ENCODE peak calls at places on chromosome 21, in seven cellular contexts. Q, B, V, Z, N, I and E are unnamed samples.

GRCh38 chr21:25385912-25386474 is 221.3 kb downstream of the MRPL39 start:
- DNase-seq in B (peak), N (no peak), V (peak), I (peak), Q (peak), Z (no peak), E (peak)

GRCh38 chr21:41507521-41508414 is at the start of gene TMPRSS2:
- DNase-seq in B (peak), V (no peak), N (no peak), I (no peak), Z (no peak), Q (no peak), E (peak)

GRCh38 chr21:43758132-43758619 is 17.9 kb downstream of the CSTB start:
- DNase-seq in I (no peak), Z (no peak), B (no peak), Q (no peak), V (peak), N (no peak), E (peak)

GRCh38 chr21:15557925-15558324 is 171.9 kb upstream of the USP25 start:
- DNase-seq in N (no peak), I (no peak), Z (no peak), Q (no peak), B (no peak), V (no peak), E (no peak)

GRCh38 chr21:36087362-36088138 is 17.7 kb downstream of the CBR1 start:
- DNase-seq in V (peak), Q (no peak), N (no peak), B (no peak), Z (no peak), I (no peak), E (no peak)

GRCh38 chr21:37555672-37556261 is 189.2 kb downstream of the DYRK1A start:
- DNase-seq in Z (no peak), N (peak), I (no peak), V (no peak), B (no peak), Q (no peak), E (no peak)

GRCh38 chr21:26140185-26140584 is 30.4 kb downstream of the APP start:
- DNase-seq in Z (no peak), V (peak), Q (peak), I (no peak), N (peak), B (peak), E (peak)

GRCh38 chr21:37383784-37384311 is 17.3 kb downstream of the DYRK1A start:
- DNase-seq in Z (no peak), N (no peak), I (no peak), V (no peak), Q (no peak), B (no peak), E (no peak)

GRCh38 chr21:42258885-42259407 is 40.0 kb downstream of the ABCG1 start:
- DNase-seq in Q (no peak), Z (no peak), V (no peak), I (no peak), N (peak), B (no peak), E (no peak)